ENCODE peak calls at places on chromosome 11, in ten cellular contexts. M, S, X, T, Q, K, V, C, W and D are unnamed samples.

GRCh38 chr11:22787565-22788162 is 41.9 kb downstream of the SVIP start:
- DNase-seq in S (peak), T (peak), W (peak), C (no peak), K (no peak), Q (no peak), V (peak), X (peak), M (no peak), D (peak)

GRCh38 chr11:112623057-112623456 is 338.2 kb upstream of the NCAM1 start:
- DNase-seq in M (no peak), C (no peak), V (no peak), K (no peak), S (no peak), X (no peak), W (no peak), T (no peak), Q (no peak), D (no peak)

GRCh38 chr11:36426226-36426848 is 83.7 kb downstream of the TRAF6 start:
- DNase-seq in Q (no peak), W (no peak), K (no peak), V (no peak), X (no peak), S (no peak), C (no peak), M (no peak), T (no peak), D (no peak)

GRCh38 chr11:74957937-74958629 is 9.0 kb downstream of the SPCS2 start:
- DNase-seq in S (no peak), C (no peak), W (no peak), M (no peak), X (no peak), K (no peak), Q (no peak), V (no peak), T (no peak), D (no peak)

GRCh38 chr11:66022401-66023185 is 3.7 kb downstream of the CATSPER1 start:
- DNase-seq in W (peak), T (peak), M (peak), X (no peak), C (peak), Q (peak), S (peak), K (peak), V (peak), D (peak)

GRCh38 chr11:35856756-35857155 is 87.1 kb upstream of the LDLRAD3 start:
- DNase-seq in W (no peak), V (no peak), C (no peak), Q (no peak), S (no peak), T (no peak), K (no peak), X (no peak), M (no peak), D (no peak)

GRCh38 chr11:27599217-27599616 is 92.6 kb upstream of the LIN7C start:
- DNase-seq in W (no peak), X (no peak), Q (no peak), M (no peak), K (no peak), V (no peak), T (no peak), S (no peak), C (no peak), D (no peak)

GRCh38 chr11:5226732-5227327 is at the start of gene HBB:
- DNase-seq in C (peak), S (no peak), T (no peak), M (no peak), Q (no peak), W (no peak), X (no peak), K (no peak), V (no peak), D (no peak)

GRCh38 chr11:14190992-14191773 is 167.8 kb downstream of the RRAS2 start:
- DNase-seq in Q (no peak), V (no peak), X (no peak), W (no peak), K (no peak), M (no peak), T (no peak), C (no peak), S (no peak), D (no peak)

GRCh38 chr11:15826008-15826650 is 530.2 kb downstream of the SOX6 start:
- DNase-seq in M (no peak), Q (no peak), X (no peak), C (no peak), W (peak), V (no peak), S (peak), T (no peak), K (no peak), D (no peak)

GRCh38 chr11:66861774-66862558 is 5.1 kb downstream of the LRFN4 start:
- DNase-seq in S (no peak), W (no peak), C (no peak), K (no peak), Q (peak), T (no peak), X (no peak), M (no peak), V (no peak), D (no peak)

GRCh38 chr11:46387919-46388618 is 3.5 kb downstream of the CHRM4 start:
- DNase-seq in S (no peak), M (no peak), K (no peak), X (no peak), Q (no peak), T (no peak), W (no peak), V (no peak), C (no peak), D (no peak)

GRCh38 chr11:68546555-68546954 is 86.0 kb downstream of the PPP6R3 start:
- DNase-seq in V (no peak), W (peak), C (no peak), X (no peak), K (no peak), S (no peak), T (no peak), M (peak), Q (no peak), D (no peak)

GRCh38 chr11:86719781-86720463 is 47.5 kb upstream of the ME3 start:
- DNase-seq in S (no peak), X (no peak), T (no peak), K (no peak), V (no peak), C (no peak), M (no peak), W (peak), Q (no peak), D (no peak)

GRCh38 chr11:118610773-118611432 is 3.5 kb downstream of the PHLDB1 start:
- DNase-seq in Q (peak), V (peak), W (peak), M (peak), X (no peak), T (peak), C (peak), K (peak), S (peak), D (peak)

GRCh38 chr11:74777038-74777437 is 28.4 kb downstream of the RNF169 start:
- DNase-seq in T (no peak), K (no peak), X (no peak), W (no peak), Q (no peak), M (no peak), S (no peak), C (no peak), V (no peak), D (no peak)

GRCh38 chr11:35927730-35928129 is 16.1 kb upstream of the LDLRAD3 start:
- DNase-seq in V (peak), Q (peak), M (peak), X (peak), W (peak), S (peak), T (no peak), K (no peak), C (peak), D (no peak)

GRCh38 chr11:115420524-115420923 is 83.7 kb downstream of the CADM1 start:
- DNase-seq in S (no peak), V (no peak), T (no peak), X (no peak), M (no peak), C (no peak), K (no peak), Q (no peak), W (no peak), D (no peak)

GRCh38 chr11:15805726-15806125 is 550.6 kb downstream of the SOX6 start:
- DNase-seq in X (no peak), W (no peak), K (no peak), Q (no peak), C (no peak), S (no peak), T (no peak), V (no peak), M (no peak), D (no peak)

GRCh38 chr11:112315057-112315720 is 54.5 kb upstream of the PLET1 start:
- DNase-seq in K (no peak), Q (no peak), W (no peak), X (no peak), T (no peak), V (no peak), C (no peak), M (no peak), S (no peak), D (no peak)

GRCh38 chr11:47997063-47998053 is 17.0 kb downstream of the PTPRJ start:
- DNase-seq in M (no peak), X (no peak), S (no peak), W (no peak), T (no peak), K (no peak), Q (peak), V (no peak), C (no peak), D (no peak)

GRCh38 chr11:118074091-118074685 is 2.7 kb upstream of the TMPRSS4 start:
- DNase-seq in K (no peak), S (no peak), C (no peak), Q (no peak), T (no peak), X (no peak), W (no peak), M (no peak), V (no peak), D (no peak)

GRCh38 chr11:46382644-46383403 is 1.4 kb downstream of the MDK start:
- DNase-seq in K (no peak), C (peak), V (no peak), X (no peak), M (no peak), W (peak), T (no peak), Q (no peak), S (peak), D (peak)

GRCh38 chr11:56412396-56412795 is at the start of gene OR5AL1:
- DNase-seq in K (no peak), W (no peak), S (no peak), T (no peak), M (no peak), X (no peak), Q (no peak), V (no peak), C (no peak), D (no peak)

GRCh38 chr11:29022676-29023075 is 914.5 kb downstream of the METTL15 start:
- DNase-seq in T (no peak), C (no peak), S (no peak), Q (no peak), K (no peak), W (no peak), V (no peak), X (no peak), M (no peak), D (no peak)

GRCh38 chr11:70538641-70539359 is 140.5 kb downstream of the CTTN start:
- DNase-seq in X (no peak), Q (peak), C (no peak), S (no peak), T (no peak), W (no peak), V (no peak), K (no peak), M (peak), D (no peak)

GRCh38 chr11:65434667-65435179 is 12.1 kb downstream of the NEAT1 start:
- DNase-seq in W (peak), V (peak), M (no peak), T (no peak), C (no peak), X (no peak), S (no peak), Q (no peak), K (no peak), D (no peak)

GRCh38 chr11:77813256-77813655 is 7.3 kb downstream of the RSF1 start:
- DNase-seq in X (no peak), T (no peak), V (no peak), K (no peak), Q (no peak), C (no peak), M (no peak), S (no peak), W (peak), D (no peak)

GRCh38 chr11:29985248-29985647 is 31.6 kb downstream of the KCNA4 start:
- DNase-seq in S (no peak), X (no peak), K (no peak), Q (no peak), M (no peak), W (no peak), V (no peak), T (no peak), C (no peak), D (no peak)

GRCh38 chr11:118628432-118628831 is 21.0 kb downstream of the PHLDB1 start:
- DNase-seq in M (peak), Q (no peak), S (no peak), C (no peak), K (no peak), T (no peak), X (no peak), W (no peak), V (no peak), D (no peak)

GRCh38 chr11:12017243-12017678 is 8.8 kb upstream of the DKK3 start:
- DNase-seq in T (no peak), V (no peak), Q (no peak), W (peak), K (no peak), X (peak), C (no peak), M (peak), S (no peak), D (no peak)

GRCh38 chr11:125994509-125994908 is 48.7 kb downstream of the VSIG10L2 start:
- DNase-seq in S (no peak), X (no peak), V (no peak), Q (no peak), K (no peak), T (no peak), C (no peak), M (no peak), W (no peak), D (no peak)

GRCh38 chr11:125995313-125995712 is 49.5 kb downstream of the VSIG10L2 start:
- DNase-seq in Q (no peak), W (no peak), X (no peak), S (peak), V (no peak), C (no peak), T (no peak), K (no peak), M (no peak), D (no peak)

GRCh38 chr11:126002181-126002580 is 56.3 kb downstream of the VSIG10L2 start:
- DNase-seq in V (no peak), S (no peak), T (no peak), M (no peak), K (no peak), Q (no peak), W (no peak), X (no peak), C (no peak), D (no peak)

GRCh38 chr11:125999234-125999880 is 53.5 kb downstream of the VSIG10L2 start:
- DNase-seq in S (no peak), K (no peak), C (no peak), Q (no peak), M (no peak), T (no peak), V (no peak), X (no peak), W (no peak), D (no peak)

GRCh38 chr11:125998267-125998666 is 52.4 kb downstream of the VSIG10L2 start:
- DNase-seq in S (no peak), W (no peak), Q (no peak), K (no peak), X (no peak), M (no peak), V (no peak), T (no peak), C (no peak), D (no peak)
- TF ChIP-seq CTCF in S (no peak), W (no peak), Q (no peak), K (no peak), X (no peak), M (no peak), V (no peak), T (no peak), C (no peak), D (no peak)

DNA sequence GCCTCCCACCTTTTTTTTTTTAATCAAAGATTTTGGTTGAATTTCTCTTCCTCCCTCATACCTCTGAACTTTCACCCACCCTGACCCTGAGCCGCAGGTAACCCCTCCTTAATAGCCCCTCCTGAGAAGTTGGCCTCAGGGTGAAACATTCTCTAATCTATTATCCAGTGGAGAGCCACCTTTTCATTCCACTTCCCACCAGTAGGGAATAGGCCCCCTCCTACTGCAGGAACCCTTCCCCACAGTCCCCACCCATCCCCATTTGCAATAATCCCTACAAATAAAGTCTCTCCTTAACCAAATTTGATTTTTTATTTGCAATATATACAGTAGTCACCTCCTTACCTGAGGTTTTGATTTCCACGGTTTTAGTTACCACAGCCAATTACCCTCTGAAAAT is 2.1 kb upstream of the SLC35F2 start:
- DNase-seq in S (no peak), K (no peak), M (no peak), W (no peak), C (no peak), T (no peak), X (no peak), V (no peak), Q (no peak), D (no peak)
- TF ChIP-seq CTCF in S (no peak), K (peak), M (no peak), W (no peak), C (no peak), T (peak), X (no peak), V (no peak), Q (no peak), D (no peak)

DNA sequence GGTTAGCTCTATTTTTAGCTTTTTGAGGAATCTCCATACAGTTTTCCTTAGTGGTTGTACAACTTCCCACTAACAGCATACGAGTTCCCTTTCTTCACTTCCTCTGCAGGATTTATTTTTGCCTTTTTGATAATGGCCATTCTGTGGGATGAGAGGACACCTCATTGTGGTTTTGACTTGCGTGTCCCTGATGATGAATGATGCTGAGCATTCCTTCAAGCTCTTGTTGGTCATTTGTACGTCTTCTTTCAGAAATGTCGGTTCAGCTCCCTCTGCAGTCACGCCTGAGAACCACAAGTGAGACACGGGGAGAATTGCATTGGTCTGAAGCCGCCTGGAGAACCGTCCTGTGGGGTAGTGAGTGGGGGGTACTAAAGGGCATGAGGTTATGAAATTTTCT is 2.0 kb upstream of the KRTAP5-10 start:
- DNase-seq in K (no peak), T (peak), M (no peak), C (peak), Q (no peak), W (peak), X (peak), V (no peak), S (peak), D (peak)
- TF ChIP-seq CTCF in K (peak), T (peak), M (peak), C (peak), Q (peak), W (peak), X (peak), V (peak), S (peak), D (peak)

GRCh38 chr11:128549256-128549944 is 38.0 kb downstream of the ETS1 start:
- DNase-seq in V (peak), Q (peak), W (no peak), C (no peak), S (peak), X (no peak), K (no peak), M (peak), T (no peak), D (no peak)

GRCh38 chr11:128550967-128551522 is 36.3 kb downstream of the ETS1 start:
- DNase-seq in K (no peak), T (no peak), W (no peak), X (no peak), C (no peak), S (no peak), V (no peak), Q (no peak), M (no peak), D (no peak)

GRCh38 chr11:128547946-128548654 is 39.3 kb downstream of the ETS1 start:
- DNase-seq in V (no peak), S (no peak), T (no peak), K (no peak), X (no peak), W (no peak), C (no peak), M (no peak), Q (no peak), D (no peak)

GRCh38 chr11:128550261-128550821 is 37.0 kb downstream of the ETS1 start:
- DNase-seq in M (no peak), K (no peak), Q (no peak), T (no peak), S (no peak), W (no peak), C (no peak), X (no peak), V (no peak), D (no peak)

DNA sequence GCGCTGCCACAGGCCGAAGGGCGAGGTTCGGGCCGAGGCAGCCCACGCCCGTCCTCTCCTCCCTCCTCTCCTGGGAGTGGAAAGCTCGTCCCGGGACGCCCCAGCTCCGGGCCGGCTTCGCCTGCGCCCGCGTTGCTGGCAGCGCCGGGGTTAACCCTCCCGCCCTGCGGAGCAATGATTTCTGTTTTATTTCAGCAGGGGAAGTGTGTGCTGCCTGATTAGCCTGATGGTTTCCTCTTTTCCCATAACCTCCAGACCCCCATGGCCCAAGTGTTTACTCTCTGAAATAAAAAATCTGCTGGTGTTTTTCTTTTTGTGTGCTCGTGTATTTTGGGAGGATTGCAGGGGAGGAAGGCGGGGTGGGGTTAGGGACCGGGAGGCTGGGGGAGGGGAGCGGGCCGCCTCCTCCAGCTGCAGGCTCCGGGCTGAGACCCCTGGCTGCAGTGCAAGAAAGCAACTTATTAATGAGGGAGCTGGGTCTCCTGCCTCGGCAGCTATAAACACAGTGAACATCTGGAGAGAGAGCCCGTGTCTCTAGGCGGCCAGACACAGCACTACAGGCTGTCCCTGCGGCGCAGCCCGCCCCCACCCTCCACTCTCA is 38.6 kb downstream of the ETS1 start:
- DNase-seq in M (peak), Q (peak), V (peak), T (peak), K (no peak), C (peak), X (no peak), W (peak), S (peak), D (peak)
- TF ChIP-seq CTCF in M (no peak), Q (no peak), V (no peak), T (no peak), K (no peak), C (no peak), X (no peak), W (no peak), S (no peak), D (no peak)

GRCh38 chr11:116513894-116514293 is 258.9 kb downstream of the BUD13 start:
- DNase-seq in V (peak), C (peak), T (peak), W (peak), X (no peak), S (peak), K (peak), Q (no peak), M (no peak), D (peak)
- TF ChIP-seq CTCF in V (peak), C (peak), T (peak), W (peak), X (peak), S (peak), K (peak), Q (peak), M (no peak), D (peak)